ENCODE peak calls at places on chromosomes 5 and 9, in five cellular contexts. U is H9; S is stimulated activated naive CD8-positive, alpha-beta T cell treated with anti-CD3 and anti-CD28 coated beads, Interleukin-15, amount 100 ng/mL, for 72 hours; T is H54; R is activated CD4-positive, alpha-beta T cell treated with anti-CD3 and anti-CD28 coated beads for 4 hours. J is an unnamed sample.

GRCh38 chr9:121954477-121955175 is 138.5 kb downstream of the TTLL11 start:
- DNase-seq in U (no peak), S (no peak), T (no peak), R (no peak), J (no peak)

GRCh38 chr5:19795218-19795617 is 192.8 kb downstream of the CDH18 start:
- DNase-seq in U (no peak), S (no peak), T (peak), R (no peak), J (peak)

GRCh38 chr9:35529156-35529823 is 39.4 kb downstream of the RUSC2 start:
- DNase-seq in U (no peak), S (no peak), T (no peak), R (no peak), J (no peak)

GRCh38 chr5:118007262-118007661 is 981.1 kb downstream of the DTWD2 start:
- DNase-seq in U (no peak), S (no peak), T (no peak), R (no peak), J (no peak)

GRCh38 chr5:148014276-148014675 is 49.5 kb upstream of the SPINK5 start:
- DNase-seq in U (no peak), S (no peak), T (no peak), R (no peak), J (no peak)

GRCh38 chr5:16849821-16850220 is 86.3 kb downstream of the MYO10 start:
- DNase-seq in U (no peak), S (no peak), T (no peak), R (no peak), J (no peak)

GRCh38 chr9:136538599-136539426 is 7.0 kb downstream of the NOTCH1 start:
- DNase-seq in U (no peak), S (peak), T (no peak), R (peak), J (no peak)

GRCh38 chr9:108800632-108801099 is 55.1 kb downstream of the ACTL7B start:
- DNase-seq in U (no peak), S (no peak), T (no peak), R (no peak), J (no peak)

GRCh38 chr5:84383296-84383815 is 1.3 kb downstream of the EDIL3 start:
- DNase-seq in U (peak), S (no peak), T (no peak), R (no peak), J (no peak)

GRCh38 chr5:40428129-40428528 is 251.6 kb upstream of the PTGER4 start:
- DNase-seq in U (no peak), S (no peak), T (peak), R (no peak), J (no peak)

GRCh38 chr5:849651-850301 is 1.0 kb downstream of the ZDHHC11 start:
- DNase-seq in U (no peak), S (peak), T (no peak), R (no peak), J (no peak)

GRCh38 chr5:157516016-157516415 is 56.0 kb downstream of the NIPAL4 start:
- DNase-seq in U (no peak), S (no peak), T (peak), R (no peak), J (no peak)

GRCh38 chr5:76960004-76960625 is 7.3 kb downstream of the CRHBP start:
- DNase-seq in U (peak), S (peak), T (peak), R (no peak), J (no peak)

GRCh38 chr5:170248172-170248571 is 15.4 kb downstream of the C5orf58 start:
- DNase-seq in U (no peak), S (no peak), T (no peak), R (no peak), J (no peak)

GRCh38 chr5:176778921-176779465 is 31.4 kb upstream of the UNC5A start:
- DNase-seq in U (peak), S (no peak), T (no peak), R (no peak), J (no peak)

GRCh38 chr9:133331221-133331620 is 4.8 kb downstream of the SURF6 start:
- DNase-seq in U (peak), S (no peak), T (no peak), R (no peak), J (no peak)

GRCh38 chr9:35729101-35729500 is 2.9 kb downstream of the TLN1 start:
- DNase-seq in U (no peak), S (no peak), T (no peak), R (no peak), J (no peak)

GRCh38 chr9:83920469-83920941 is 727 bp downstream of the KIF27 start:
- DNase-seq in U (no peak), S (no peak), T (no peak), R (peak), J (peak)

GRCh38 chr5:10333154-10334006 is 20.1 kb upstream of the MARCHF6 start:
- DNase-seq in U (peak), S (peak), T (no peak), R (no peak), J (peak)

GRCh38 chr9:20437466-20437865 is 184.8 kb downstream of the MLLT3 start:
- DNase-seq in U (no peak), S (no peak), T (no peak), R (no peak), J (no peak)

GRCh38 chr5:172002840-172003512 is 3.5 kb downstream of the FBXW11 start:
- DNase-seq in U (no peak), S (no peak), T (no peak), R (no peak), J (no peak)

GRCh38 chr9:21873540-21874221 is 71.2 kb downstream of the MTAP start:
- DNase-seq in U (no peak), S (no peak), T (no peak), R (no peak), J (no peak)

GRCh38 chr5:132830436-132831094 is at the start of gene SHROOM1:
- DNase-seq in U (peak), S (peak), T (peak), R (no peak), J (peak)

GRCh38 chr5:59587489-59588337 is 305.8 kb downstream of the PDE4D start:
- DNase-seq in U (peak), S (no peak), T (no peak), R (no peak), J (peak)

GRCh38 chr5:23012842-23013241 is 159.7 kb upstream of the CDH12 start:
- DNase-seq in U (no peak), S (no peak), T (no peak), R (no peak), J (no peak)

GRCh38 chr9:137077010-137077747 is at the start of gene UAP1L1:
- DNase-seq in U (peak), S (peak), T (peak), R (peak), J (peak)

GRCh38 chr9:35415769-35416427 is 74.0 kb upstream of the RUSC2 start:
- DNase-seq in U (peak), S (no peak), T (no peak), R (no peak), J (no peak)

GRCh38 chr5:139387611-139388197 is 2.0 kb downstream of the MZB1 start:
- DNase-seq in U (no peak), S (no peak), T (no peak), R (no peak), J (no peak)

GRCh38 chr5:72106922-72107873 is at the start of gene MAP1B:
- DNase-seq in U (peak), S (peak), T (peak), R (no peak), J (peak)

GRCh38 chr5:53469946-53470687 is 10.3 kb upstream of the FST start:
- DNase-seq in U (no peak), S (no peak), T (no peak), R (no peak), J (no peak)

GRCh38 chr5:116543501-116543900 is 31.1 kb downstream of the SEMA6A start:
- DNase-seq in U (no peak), S (no peak), T (no peak), R (no peak), J (no peak)

GRCh38 chr5:139908749-139909148 is 113.1 kb downstream of the PSD2 start:
- DNase-seq in U (peak), S (peak), T (peak), R (no peak), J (peak)